ENCODE peak calls at places on chromosomes 12 and 14, in six cellular contexts. G, F, B, X, Z and O are unnamed samples.

GRCh38 chr12:26017484-26018211 is 59.2 kb downstream of the RASSF8 start:
- ATAC-seq in B (peak; percentile 58), F (peak; percentile 55), X (peak; percentile 38), G (peak; percentile 62), Z (peak; percentile 82), O (no peak)

GRCh38 chr12:112368856-112369255 is 13.4 kb downstream of the HECTD4 start:
- ATAC-seq in F (no peak), B (no peak), G (no peak), Z (no peak), X (no peak), O (peak; percentile 57)

GRCh38 chr12:51829641-51830040 is 18.9 kb downstream of the FIGNL2 start:
- ATAC-seq in G (no peak), F (no peak), B (no peak), Z (no peak), X (no peak), O (no peak)

GRCh38 chr12:66399626-66399931 is 97.3 kb downstream of the HELB start:
- ATAC-seq in X (no peak), B (no peak), Z (no peak), F (no peak), G (no peak), O (no peak)

GRCh38 chr12:62817556-62818271 is 117.2 kb downstream of the PPM1H start:
- ATAC-seq in X (peak; percentile 86), Z (no peak), G (no peak), B (no peak), F (no peak), O (no peak)

GRCh38 chr12:92431146-92431545 is 271.6 kb upstream of the PLEKHG7 start:
- ATAC-seq in F (peak; percentile 64), G (no peak), Z (peak; percentile 27), X (peak; percentile 96), B (no peak), O (no peak)

GRCh38 chr14:75285331-75285730 is 6.7 kb downstream of the FOS start:
- ATAC-seq in F (no peak), Z (no peak), G (no peak), X (no peak), B (no peak), O (no peak)

GRCh38 chr12:6434205-6435180 is 10.3 kb upstream of the CD27 start:
- ATAC-seq in Z (no peak), F (peak; percentile 70), G (no peak), B (peak; percentile 71), X (no peak), O (no peak)

GRCh38 chr12:68163546-68164210 is 4.1 kb upstream of the IFNG start:
- ATAC-seq in G (no peak), B (no peak), F (peak; percentile 77), X (no peak), Z (no peak), O (no peak)

GRCh38 chr12:29662737-29663323 is 120.9 kb downstream of the TMTC1 start:
- ATAC-seq in B (no peak), X (no peak), F (no peak), Z (no peak), G (no peak), O (no peak)

GRCh38 chr12:41055875-41056577 is 132.1 kb upstream of the PDZRN4 start:
- ATAC-seq in B (no peak), Z (no peak), X (no peak), G (no peak), F (no peak), O (no peak)

GRCh38 chr14:23883684-23884540 is 69.7 kb upstream of the DHRS4 start:
- ATAC-seq in F (no peak), Z (no peak), B (peak; percentile 99), G (no peak), X (no peak), O (no peak)

GRCh38 chr12:48750215-48750614 is 33.7 kb upstream of the CCNT1 start:
- ATAC-seq in Z (no peak), F (no peak), X (no peak), G (no peak), B (no peak), O (no peak)

GRCh38 chr12:81077686-81078441 is at the start of gene ACSS3:
- ATAC-seq in B (peak; percentile 83), X (no peak), F (no peak), G (peak; percentile 85), Z (peak; percentile 33), O (peak; percentile 55)

GRCh38 chr12:58901664-58902063 is 18.6 kb downstream of the LRIG3 start:
- ATAC-seq in F (no peak), Z (no peak), X (no peak), B (no peak), G (no peak), O (no peak)

DNA sequence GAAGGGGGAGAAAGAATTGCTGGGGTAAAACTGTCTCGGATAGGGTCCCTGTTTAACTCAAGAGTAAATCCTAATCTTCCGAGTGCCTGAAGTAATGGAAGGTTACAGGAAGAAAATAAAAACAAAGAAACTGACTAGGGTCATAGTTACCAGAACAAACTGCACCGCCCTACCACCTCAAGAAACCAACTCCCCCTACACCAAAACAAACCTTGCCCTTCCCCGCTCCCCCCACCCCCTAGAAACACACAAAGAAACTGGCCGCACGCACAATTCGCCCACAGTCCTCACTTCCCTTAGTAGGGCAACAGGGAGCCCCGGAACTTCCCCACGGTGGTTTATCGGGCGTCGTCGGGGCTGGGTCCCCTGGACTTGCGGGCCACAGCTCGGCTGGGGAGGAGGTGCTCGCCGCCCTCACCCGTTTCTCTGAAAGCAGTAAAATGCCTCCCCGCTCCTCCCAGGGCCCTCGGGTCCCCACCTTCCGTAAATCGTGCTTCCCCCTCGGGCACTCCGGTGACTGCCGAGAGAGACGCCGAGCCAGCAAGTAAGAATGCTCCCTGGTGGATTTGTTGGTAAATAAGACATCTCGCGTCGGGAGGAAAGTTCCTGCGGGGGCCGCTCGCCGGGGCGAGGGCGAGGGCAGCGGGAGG is 2.4 kb downstream of the SINHCAF start:
- ATAC-seq in B (peak; percentile 3), F (peak; percentile 25), G (peak; percentile 1), Z (peak; percentile 0), X (peak; percentile 11), O (no peak)
- TF ChIP-seq EP300 in B (no peak), F (no peak), G (no peak), Z (no peak), X (no peak), O (no peak)

DNA sequence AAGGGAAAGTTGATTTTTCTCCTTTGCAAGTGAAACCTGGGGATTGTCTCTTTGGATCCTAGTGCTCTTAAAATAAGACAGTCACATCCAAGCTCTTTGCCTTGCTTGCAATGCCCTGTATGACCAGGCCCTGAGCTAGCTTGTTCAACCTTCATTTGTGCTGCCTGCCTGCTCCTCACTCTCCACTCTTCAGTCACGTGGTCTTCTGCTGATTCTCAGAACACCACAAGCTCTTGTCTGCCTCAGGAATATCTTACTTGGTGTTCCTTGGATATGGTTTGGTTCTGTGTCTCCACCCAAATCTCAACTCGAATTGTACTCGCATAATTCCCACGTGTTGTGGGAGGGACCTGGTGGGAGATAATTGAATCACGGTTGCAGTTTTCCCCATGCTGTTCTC is 318.7 kb downstream of the RMST start:
- ATAC-seq in X (no peak), Z (no peak), B (no peak), G (no peak), F (no peak), O (no peak)
- TF ChIP-seq CTCF in X (no peak), Z (no peak), B (no peak), G (no peak), F (no peak), O (no peak)

GRCh38 chr12:100574262-100575074 is 984 bp downstream of the GAS2L3 start:
- ATAC-seq in F (peak; percentile 9), G (peak; percentile 50), B (peak; percentile 62), Z (peak; percentile 54), X (peak; percentile 9), O (no peak)
- H3K4me1 ChIP-seq in F (peaks cover 12% of the 10 kb centered on the region), G (peaks cover 12% of the 10 kb centered on the region), B (peaks cover 37% of the 10 kb centered on the region), Z (peaks cover 27% of the 10 kb centered on the region), X (peaks cover 10% of the 10 kb centered on the region), O (peaks cover 18% of the 10 kb centered on the region)

GRCh38 chr12:54863948-54864584 is 9.8 kb downstream of the MUCL1 start:
- ATAC-seq in Z (no peak), F (no peak), G (no peak), X (no peak), B (no peak), O (no peak)

GRCh38 chr12:54865683-54866324 is 11.5 kb downstream of the MUCL1 start:
- ATAC-seq in B (no peak), Z (no peak), X (no peak), F (no peak), G (no peak), O (no peak)

GRCh38 chr12:54858562-54858961 is 4.2 kb downstream of the MUCL1 start:
- ATAC-seq in B (no peak), Z (no peak), F (peak; percentile 37), X (no peak), G (no peak), O (no peak)

GRCh38 chr12:54859502-54859901 is 5.2 kb downstream of the MUCL1 start:
- ATAC-seq in Z (no peak), X (no peak), F (no peak), B (no peak), G (no peak), O (no peak)

GRCh38 chr12:54861927-54862326 is 7.6 kb downstream of the MUCL1 start:
- ATAC-seq in F (no peak), G (no peak), X (no peak), B (no peak), Z (no peak), O (no peak)
- TF ChIP-seq EP300 in F (no peak), G (no peak), X (no peak), B (no peak), Z (no peak), O (no peak)

DNA sequence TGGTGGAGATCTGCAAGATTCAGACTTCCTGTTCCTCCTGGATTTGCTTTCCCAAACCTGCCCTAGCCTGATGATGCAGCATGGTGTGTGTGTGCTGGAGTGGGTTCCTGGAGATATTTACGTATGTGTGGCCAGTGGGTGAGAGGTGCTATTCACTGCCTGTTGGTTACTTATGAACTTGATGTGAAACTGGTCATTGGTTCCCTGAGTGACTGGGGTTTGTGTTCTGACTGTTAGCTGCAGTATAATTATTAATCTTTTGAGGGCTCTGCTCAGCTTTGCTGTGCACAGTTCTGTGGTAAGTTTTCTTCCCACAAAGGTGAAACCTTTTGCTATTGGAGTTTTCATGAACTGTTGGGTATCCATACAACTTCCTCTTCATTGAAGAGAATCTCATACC is 541.8 kb upstream of the FBXO33 start:
- ATAC-seq in X (no peak), B (no peak), Z (no peak), G (no peak), F (peak; percentile 98), O (no peak)
- TF ChIP-seq CTCF in X (no peak), B (no peak), Z (no peak), G (no peak), F (no peak), O (no peak)

GRCh38 chr12:109525279-109525585 is 47.8 kb downstream of the UBE3B start:
- ATAC-seq in F (no peak), Z (no peak), X (no peak), B (no peak), G (no peak), O (no peak)
- H3K4me1 ChIP-seq in F (no peaks in the 10 kb centered on the region), Z (no peaks in the 10 kb centered on the region), X (no peaks in the 10 kb centered on the region), B (peaks cover 16% of the 10 kb centered on the region), G (no peaks in the 10 kb centered on the region), O (no peaks in the 10 kb centered on the region)